ENCODE peak calls at places on chromosome 2, in four cellular contexts. U is body of pancreas; N is CD4-positive, alpha-beta memory T cell; L is transverse colon. A is an unnamed sample.

GRCh38 chr2:108621087-108621559 is 86.9 kb downstream of the LIMS1 start:
- DNase-seq in U (peak; percentile 64), N (peak; percentile 82), L (peak; percentile 58), A (peak; percentile 74)

GRCh38 chr2:206023183-206023582 is 62.8 kb downstream of the INO80D start:
- DNase-seq in U (no peak), N (no peak), L (no peak), A (no peak)

GRCh38 chr2:172454404-172455120 is 27.2 kb downstream of the ITGA6 start:
- DNase-seq in U (no peak), N (no peak), L (no peak), A (no peak)

GRCh38 chr2:105804266-105804665 is 59.6 kb downstream of the NCK2 start:
- DNase-seq in U (no peak), N (no peak), L (no peak), A (no peak)

GRCh38 chr2:80126596-80127189 is 177.9 kb downstream of the LRRTM1 start:
- DNase-seq in U (no peak), N (no peak), L (no peak), A (no peak)

GRCh38 chr2:236546561-236546961 is 23.1 kb upstream of the ACKR3 start:
- DNase-seq in U (no peak), N (peak; percentile 24), L (no peak), A (no peak)

GRCh38 chr2:111100765-111101162 is 19.9 kb upstream of the BCL2L11 start:
- DNase-seq in U (no peak), N (no peak), L (no peak), A (no peak)

GRCh38 chr2:105403785-105404698 is 5.2 kb upstream of the FHL2 start:
- DNase-seq in U (no peak), N (no peak), L (peak; percentile 73), A (no peak)

GRCh38 chr2:15913146-15913545 is 27.2 kb upstream of the MYCN start:
- DNase-seq in U (no peak), N (no peak), L (no peak), A (no peak)
- H3K4me1 ChIP-seq in U (no peaks in the 10 kb centered on the region), N (no peaks in the 10 kb centered on the region), L (peaks cover 12% of the 10 kb centered on the region), A (no peaks in the 10 kb centered on the region)

GRCh38 chr2:27067385-27067784 is 4.1 kb downstream of the OST4 start:
- DNase-seq in U (no peak), N (no peak), L (no peak), A (no peak)
- H3K4me1 ChIP-seq in U (peaks cover 27% of the 10 kb centered on the region), N (peaks cover 30% of the 10 kb centered on the region), L (peaks cover 24% of the 10 kb centered on the region), A (peaks cover 24% of the 10 kb centered on the region)

GRCh38 chr2:113224647-113225046 is 50.9 kb downstream of the PSD4 start:
- DNase-seq in U (no peak), N (no peak), L (no peak), A (no peak)
- H3K4me1 ChIP-seq in U (peaks cover 18% of the 10 kb centered on the region), N (no peaks in the 10 kb centered on the region), L (peaks cover 10% of the 10 kb centered on the region), A (no peaks in the 10 kb centered on the region)

GRCh38 chr2:134201559-134201958 is 52.3 kb upstream of the MGAT5 start:
- DNase-seq in U (peak; percentile 44), N (no peak), L (no peak), A (no peak)

GRCh38 chr2:134203175-134203574 is 50.7 kb upstream of the MGAT5 start:
- DNase-seq in U (no peak), N (no peak), L (no peak), A (no peak)

GRCh38 chr2:134200024-134200423 is 53.8 kb upstream of the MGAT5 start:
- DNase-seq in U (no peak), N (no peak), L (no peak), A (no peak)

GRCh38 chr2:134205087-134205486 is 48.8 kb upstream of the MGAT5 start:
- DNase-seq in U (no peak), N (no peak), L (no peak), A (no peak)

GRCh38 chr2:134202361-134202760 is 51.5 kb upstream of the MGAT5 start:
- DNase-seq in U (no peak), N (no peak), L (no peak), A (no peak)
- H3K4me1 ChIP-seq in U (peaks cover 72% of the 10 kb centered on the region), N (peaks cover 88% of the 10 kb centered on the region), L (peaks cover 11% of the 10 kb centered on the region), A (peaks cover 43% of the 10 kb centered on the region)

GRCh38 chr2:65369980-65370379 is 62.4 kb downstream of the SPRED2 start:
- DNase-seq in U (no peak), N (no peak), L (no peak), A (no peak)
- H3K4me1 ChIP-seq in U (peaks cover 42% of the 10 kb centered on the region), N (peaks cover 6% of the 10 kb centered on the region), L (peaks cover 31% of the 10 kb centered on the region), A (no peaks in the 10 kb centered on the region)

GRCh38 chr2:201188449-201188848 is 5.5 kb downstream of the CASP10 start:
- DNase-seq in U (no peak), N (no peak), L (no peak), A (no peak)
- H3K4me1 ChIP-seq in U (peaks cover 33% of the 10 kb centered on the region), N (peaks cover 86% of the 10 kb centered on the region), L (peaks cover 5% of the 10 kb centered on the region), A (peaks cover 70% of the 10 kb centered on the region)

DNA sequence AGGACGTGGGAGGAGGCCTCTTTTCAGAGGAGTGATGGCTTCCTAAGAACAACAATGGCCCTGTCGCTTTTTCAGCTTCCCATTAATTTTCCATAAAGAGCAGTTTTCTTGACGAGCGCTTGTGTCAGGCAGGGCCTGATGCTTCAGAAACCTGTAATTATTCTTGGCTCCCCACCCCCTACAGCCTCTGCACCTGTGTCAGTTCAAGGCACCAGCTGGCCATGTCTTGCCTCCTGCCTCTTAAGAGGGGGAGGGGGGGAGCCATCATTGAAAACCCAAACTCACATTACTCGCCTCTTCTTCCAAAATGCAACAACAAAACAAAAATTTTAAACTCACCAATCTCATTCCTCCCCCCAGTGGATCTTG is 32.3 kb downstream of the KLF7 start:
- DNase-seq in U (no peak), N (no peak), L (no peak), A (no peak)
- H3K4me1 ChIP-seq in U (peaks cover 19% of the 10 kb centered on the region), N (peaks cover 39% of the 10 kb centered on the region), L (peaks cover 29% of the 10 kb centered on the region), A (peaks cover 53% of the 10 kb centered on the region)

A was measured in CD8-positive, alpha-beta memory T cell.